ENCODE peak calls at places on chromosomes 2 and 18, in seven cellular contexts. One of them, this sample, is unnamed.

GRCh38 chr2:160092445-160092844 is 30.0 kb upstream of the PLA2R1 start:
- DNase-seq in glutamatergic neuron: no peak
- DNase-seq in CD8-positive, alpha-beta T cell: no peak
- DNase-seq in heart right ventricle: no peak
- DNase-seq in AG04449: no peak
- DNase-seq in stimulated activated CD4-positive, alpha-beta T cell treated with anti-CD3 and anti-CD28 coated beads, Interleukin-12 subunit alpha, Interleukin-12 subunit beta, amount 100 ng/mL, for 4 hours: no peak
- DNase-seq in hippocampal formation: no peak
- DNase-seq in this sample: no peak

GRCh38 chr18:78828131-78828530 is 151.5 kb upstream of the SALL3 start:
- DNase-seq in stimulated activated CD4-positive, alpha-beta T cell treated with anti-CD3 and anti-CD28 coated beads, Interleukin-12 subunit alpha, Interleukin-12 subunit beta, amount 100 ng/mL, for 4 hours: no peak
- DNase-seq in hippocampal formation: no peak
- DNase-seq in glutamatergic neuron: no peak
- DNase-seq in AG04449: no peak
- DNase-seq in heart right ventricle: no peak
- DNase-seq in CD8-positive, alpha-beta T cell: no peak
- DNase-seq in this sample: no peak

GRCh38 chr18:71336811-71337210 is 1048.0 kb downstream of the SOCS6 start:
- DNase-seq in AG04449: no peak
- DNase-seq in CD8-positive, alpha-beta T cell: no peak
- DNase-seq in heart right ventricle: no peak
- DNase-seq in glutamatergic neuron: no peak
- DNase-seq in hippocampal formation: no peak
- DNase-seq in stimulated activated CD4-positive, alpha-beta T cell treated with anti-CD3 and anti-CD28 coated beads, Interleukin-12 subunit alpha, Interleukin-12 subunit beta, amount 100 ng/mL, for 4 hours: no peak
- DNase-seq in this sample: no peak

GRCh38 chr2:191043438-191043837 is 29.5 kb upstream of the STAT1 start:
- DNase-seq in AG04449: peak
- DNase-seq in CD8-positive, alpha-beta T cell: no peak
- DNase-seq in hippocampal formation: no peak
- DNase-seq in stimulated activated CD4-positive, alpha-beta T cell treated with anti-CD3 and anti-CD28 coated beads, Interleukin-12 subunit alpha, Interleukin-12 subunit beta, amount 100 ng/mL, for 4 hours: no peak
- DNase-seq in heart right ventricle: no peak
- DNase-seq in glutamatergic neuron: no peak
- DNase-seq in this sample: no peak

GRCh38 chr2:42372474-42372787 is 11.4 kb upstream of the COX7A2L start:
- DNase-seq in heart right ventricle: no peak
- DNase-seq in glutamatergic neuron: no peak
- DNase-seq in CD8-positive, alpha-beta T cell: no peak
- DNase-seq in AG04449: no peak
- DNase-seq in stimulated activated CD4-positive, alpha-beta T cell treated with anti-CD3 and anti-CD28 coated beads, Interleukin-12 subunit alpha, Interleukin-12 subunit beta, amount 100 ng/mL, for 4 hours: no peak
- DNase-seq in hippocampal formation: no peak
- DNase-seq in this sample: no peak

GRCh38 chr18:48328473-48329205 is 80.5 kb downstream of the ZBTB7C start:
- DNase-seq in AG04449: no peak
- DNase-seq in heart right ventricle: no peak
- DNase-seq in hippocampal formation: no peak
- DNase-seq in stimulated activated CD4-positive, alpha-beta T cell treated with anti-CD3 and anti-CD28 coated beads, Interleukin-12 subunit alpha, Interleukin-12 subunit beta, amount 100 ng/mL, for 4 hours: no peak
- DNase-seq in CD8-positive, alpha-beta T cell: no peak
- DNase-seq in glutamatergic neuron: no peak
- DNase-seq in this sample: no peak

GRCh38 chr2:163794635-163795034 is 58.8 kb upstream of the FIGN start:
- DNase-seq in AG04449: no peak
- DNase-seq in CD8-positive, alpha-beta T cell: no peak
- DNase-seq in glutamatergic neuron: no peak
- DNase-seq in hippocampal formation: no peak
- DNase-seq in heart right ventricle: no peak
- DNase-seq in stimulated activated CD4-positive, alpha-beta T cell treated with anti-CD3 and anti-CD28 coated beads, Interleukin-12 subunit alpha, Interleukin-12 subunit beta, amount 100 ng/mL, for 4 hours: no peak
- DNase-seq in this sample: no peak

GRCh38 chr2:99442837-99443236 is 47.0 kb downstream of the REV1 start:
- DNase-seq in AG04449: no peak
- DNase-seq in CD8-positive, alpha-beta T cell: no peak
- DNase-seq in stimulated activated CD4-positive, alpha-beta T cell treated with anti-CD3 and anti-CD28 coated beads, Interleukin-12 subunit alpha, Interleukin-12 subunit beta, amount 100 ng/mL, for 4 hours: no peak
- DNase-seq in hippocampal formation: no peak
- DNase-seq in heart right ventricle: no peak
- DNase-seq in glutamatergic neuron: no peak
- DNase-seq in this sample: no peak

GRCh38 chr2:238398577-238398976 is 28.1 kb upstream of the ASB1 start:
- DNase-seq in AG04449: no peak
- DNase-seq in stimulated activated CD4-positive, alpha-beta T cell treated with anti-CD3 and anti-CD28 coated beads, Interleukin-12 subunit alpha, Interleukin-12 subunit beta, amount 100 ng/mL, for 4 hours: no peak
- DNase-seq in heart right ventricle: no peak
- DNase-seq in CD8-positive, alpha-beta T cell: no peak
- DNase-seq in glutamatergic neuron: no peak
- DNase-seq in hippocampal formation: no peak
- DNase-seq in this sample: no peak

GRCh38 chr18:42360716-42361115 is 405.7 kb downstream of the PIK3C3 start:
- DNase-seq in glutamatergic neuron: no peak
- DNase-seq in CD8-positive, alpha-beta T cell: no peak
- DNase-seq in stimulated activated CD4-positive, alpha-beta T cell treated with anti-CD3 and anti-CD28 coated beads, Interleukin-12 subunit alpha, Interleukin-12 subunit beta, amount 100 ng/mL, for 4 hours: no peak
- DNase-seq in AG04449: no peak
- DNase-seq in heart right ventricle: no peak
- DNase-seq in hippocampal formation: no peak
- DNase-seq in this sample: no peak

GRCh38 chr2:205496370-205496769 is 185.9 kb upstream of the NRP2 start:
- DNase-seq in glutamatergic neuron: no peak
- DNase-seq in stimulated activated CD4-positive, alpha-beta T cell treated with anti-CD3 and anti-CD28 coated beads, Interleukin-12 subunit alpha, Interleukin-12 subunit beta, amount 100 ng/mL, for 4 hours: no peak
- DNase-seq in CD8-positive, alpha-beta T cell: no peak
- DNase-seq in heart right ventricle: no peak
- DNase-seq in hippocampal formation: no peak
- DNase-seq in AG04449: no peak
- DNase-seq in this sample: no peak

GRCh38 chr2:102052367-102052764 is 60.6 kb downstream of the IL1R2 start:
- DNase-seq in CD8-positive, alpha-beta T cell: no peak
- DNase-seq in glutamatergic neuron: no peak
- DNase-seq in hippocampal formation: no peak
- DNase-seq in heart right ventricle: no peak
- DNase-seq in AG04449: no peak
- DNase-seq in stimulated activated CD4-positive, alpha-beta T cell treated with anti-CD3 and anti-CD28 coated beads, Interleukin-12 subunit alpha, Interleukin-12 subunit beta, amount 100 ng/mL, for 4 hours: no peak
- DNase-seq in this sample: no peak

GRCh38 chr2:127647242-127648190 is 1.6 kb downstream of the GPR17 start:
- DNase-seq in heart right ventricle: peak
- DNase-seq in stimulated activated CD4-positive, alpha-beta T cell treated with anti-CD3 and anti-CD28 coated beads, Interleukin-12 subunit alpha, Interleukin-12 subunit beta, amount 100 ng/mL, for 4 hours: no peak
- DNase-seq in AG04449: no peak
- DNase-seq in hippocampal formation: no peak
- DNase-seq in CD8-positive, alpha-beta T cell: no peak
- DNase-seq in glutamatergic neuron: no peak
- DNase-seq in this sample: no peak

GRCh38 chr18:48139427-48140347 is 209.2 kb upstream of the SMAD2 start:
- DNase-seq in glutamatergic neuron: no peak
- DNase-seq in heart right ventricle: peak
- DNase-seq in stimulated activated CD4-positive, alpha-beta T cell treated with anti-CD3 and anti-CD28 coated beads, Interleukin-12 subunit alpha, Interleukin-12 subunit beta, amount 100 ng/mL, for 4 hours: no peak
- DNase-seq in hippocampal formation: no peak
- DNase-seq in CD8-positive, alpha-beta T cell: no peak
- DNase-seq in AG04449: no peak
- DNase-seq in this sample: no peak

GRCh38 chr2:66794571-66794970 is 359.6 kb downstream of the MEIS1 start:
- DNase-seq in AG04449: no peak
- DNase-seq in stimulated activated CD4-positive, alpha-beta T cell treated with anti-CD3 and anti-CD28 coated beads, Interleukin-12 subunit alpha, Interleukin-12 subunit beta, amount 100 ng/mL, for 4 hours: no peak
- DNase-seq in heart right ventricle: no peak
- DNase-seq in CD8-positive, alpha-beta T cell: no peak
- DNase-seq in hippocampal formation: no peak
- DNase-seq in glutamatergic neuron: no peak
- DNase-seq in this sample: no peak

GRCh38 chr2:127153691-127154158 is 46.8 kb upstream of the BIN1 start:
- DNase-seq in CD8-positive, alpha-beta T cell: no peak
- DNase-seq in heart right ventricle: no peak
- DNase-seq in stimulated activated CD4-positive, alpha-beta T cell treated with anti-CD3 and anti-CD28 coated beads, Interleukin-12 subunit alpha, Interleukin-12 subunit beta, amount 100 ng/mL, for 4 hours: no peak
- DNase-seq in glutamatergic neuron: no peak
- DNase-seq in AG04449: no peak
- DNase-seq in hippocampal formation: peak
- DNase-seq in this sample: peak